ENCODE peak calls at places on chromosomes 3 and 15, in four cellular contexts. P, X, G and O are unnamed samples. For H3K36me3, the result is how much of the 10 kb centered on the place peaks cover.

GRCh38 chr15:40010681-40011080 is 28.3 kb downstream of the SRP14 start:
- DNase-seq in P (no peak), X (no peak), G (no peak), O (no peak)

GRCh38 chr3:88863196-88863595 is 244.2 kb upstream of the EPHA3 start:
- DNase-seq in P (no peak), X (no peak), G (no peak), O (no peak)

GRCh38 chr3:50323092-50323600 is 601 bp upstream of the HYAL2 start:
- DNase-seq in P (no peak), X (no peak), G (no peak), O (no peak)

GRCh38 chr3:186949281-186949982 is 19.1 kb downstream of the ST6GAL1 start:
- DNase-seq in P (no peak), X (peak), G (no peak), O (no peak)

GRCh38 chr3:166425900-166426611 is 588.8 kb upstream of the BCHE start:
- DNase-seq in P (no peak), X (no peak), G (peak), O (no peak)

GRCh38 chr15:85766007-85766831 is 28.5 kb downstream of the KLHL25 start:
- DNase-seq in P (no peak), X (no peak), G (no peak), O (no peak)

GRCh38 chr3:115146032-115146417 is 1.1 kb downstream of the ZBTB20 start:
- DNase-seq in P (peak), X (peak), G (peak), O (peak)

GRCh38 chr3:35562141-35562540 is 77.2 kb upstream of the ARPP21 start:
- DNase-seq in P (no peak), X (no peak), G (no peak), O (no peak)

GRCh38 chr3:98657429-98657828 is 64.0 kb upstream of the CPOX start:
- DNase-seq in P (peak), X (peak), G (no peak), O (no peak)

GRCh38 chr15:59199775-59200465 is 6.7 kb upstream of the LDHAL6B start:
- DNase-seq in P (peak), X (no peak), G (no peak), O (peak)

GRCh38 chr15:69042531-69042930 is 28.0 kb downstream of the NOX5 start:
- DNase-seq in P (no peak), X (no peak), G (no peak), O (no peak)

GRCh38 chr3:131794766-131795381 is 239.9 kb downstream of the CPNE4 start:
- DNase-seq in P (peak), X (peak), G (peak), O (peak)

GRCh38 chr15:60062826-60063225 is 58.7 kb downstream of the FOXB1 start:
- DNase-seq in P (no peak), X (no peak), G (no peak), O (no peak)

GRCh38 chr3:194265505-194265892 is 85.6 kb downstream of the CPN2 start:
- DNase-seq in P (no peak), X (no peak), G (no peak), O (no peak)

GRCh38 chr15:74578496-74578994 is 37.1 kb upstream of the CLK3 start:
- DNase-seq in P (no peak), X (no peak), G (no peak), O (no peak)

GRCh38 chr15:74569731-74570070 is 28.7 kb downstream of the ARID3B start:
- DNase-seq in P (no peak), X (no peak), G (no peak), O (no peak)

GRCh38 chr15:74571191-74571590 is 30.2 kb downstream of the ARID3B start:
- DNase-seq in P (no peak), X (no peak), G (no peak), O (no peak)

GRCh38 chr15:74579001-74579400 is 36.6 kb upstream of the CLK3 start:
- DNase-seq in P (no peak), X (no peak), G (no peak), O (no peak)

DNA sequence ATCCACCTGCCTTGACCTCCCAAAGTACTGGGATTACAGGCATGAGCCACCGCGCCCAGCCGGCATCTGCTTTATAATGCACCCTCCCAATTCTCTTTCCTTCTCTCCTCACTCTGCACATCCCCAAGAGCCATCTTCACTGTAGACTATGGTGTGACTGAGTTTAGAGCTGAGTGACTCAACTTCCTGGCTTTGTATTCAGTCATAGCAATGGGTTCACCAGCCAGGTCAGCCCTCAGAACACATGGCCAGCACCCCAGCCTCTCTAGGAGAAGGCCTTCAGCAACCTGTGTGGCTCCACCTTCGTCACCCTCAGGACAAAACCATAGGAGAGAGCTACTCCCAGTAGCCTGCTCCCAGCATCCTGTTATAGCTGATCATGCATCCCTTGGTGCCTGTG is 33.0 kb downstream of the ARID3B start:
- DNase-seq in P (no peak), X (no peak), G (no peak), O (no peak)
- H3K36me3 ChIP-seq in P (under half), X (under half), G (under half), O (under half)

GRCh38 chr3:102083971-102084370 is 234.7 kb downstream of the NFKBIZ start:
- DNase-seq in P (no peak), X (no peak), G (no peak), O (no peak)

GRCh38 chr3:102079809-102080197 is 230.5 kb downstream of the NFKBIZ start:
- DNase-seq in P (no peak), X (no peak), G (no peak), O (no peak)

GRCh38 chr3:102083469-102083868 is 234.2 kb downstream of the NFKBIZ start:
- DNase-seq in P (no peak), X (no peak), G (no peak), O (no peak)

GRCh38 chr3:102078864-102079808 is 229.8 kb downstream of the NFKBIZ start:
- DNase-seq in P (no peak), X (no peak), G (no peak), O (no peak)

DNA sequence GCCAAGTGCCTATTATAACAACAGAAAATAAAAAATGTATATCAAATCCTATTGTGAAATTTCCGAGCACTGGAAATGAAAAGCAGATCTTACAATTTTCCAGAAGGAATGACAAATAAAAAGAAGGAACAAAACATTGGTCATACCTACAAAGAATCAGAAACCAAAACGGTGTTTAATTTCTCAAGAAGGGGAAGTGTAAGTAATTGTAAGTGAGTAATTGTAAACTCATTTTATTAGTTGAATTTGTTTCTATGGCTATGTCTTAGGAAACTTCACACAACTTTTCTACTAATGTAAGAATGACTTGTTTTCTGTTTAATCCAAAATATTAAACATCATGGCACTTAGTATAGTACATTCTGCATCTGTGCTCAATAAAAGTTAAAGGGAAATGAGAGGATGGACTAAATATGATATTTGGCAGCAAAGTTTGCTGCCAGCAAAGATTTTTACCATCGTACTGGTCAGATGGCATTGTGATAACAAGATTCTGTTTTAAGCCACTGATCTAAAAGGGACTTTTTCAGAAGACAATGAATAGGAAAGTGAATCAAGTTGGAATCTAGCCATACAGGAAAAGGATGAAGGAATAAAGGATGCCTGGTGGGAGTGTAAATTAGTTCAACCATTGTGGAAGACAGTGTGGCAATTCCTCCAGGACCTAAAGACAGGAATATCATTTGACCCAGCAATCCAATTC is 232.4 kb downstream of the NFKBIZ start:
- DNase-seq in P (no peak), X (no peak), G (no peak), O (no peak)
- TF ChIP-seq TCF7L2 in P (no peak), X (no peak), G (no peak), O (no peak)

DNA sequence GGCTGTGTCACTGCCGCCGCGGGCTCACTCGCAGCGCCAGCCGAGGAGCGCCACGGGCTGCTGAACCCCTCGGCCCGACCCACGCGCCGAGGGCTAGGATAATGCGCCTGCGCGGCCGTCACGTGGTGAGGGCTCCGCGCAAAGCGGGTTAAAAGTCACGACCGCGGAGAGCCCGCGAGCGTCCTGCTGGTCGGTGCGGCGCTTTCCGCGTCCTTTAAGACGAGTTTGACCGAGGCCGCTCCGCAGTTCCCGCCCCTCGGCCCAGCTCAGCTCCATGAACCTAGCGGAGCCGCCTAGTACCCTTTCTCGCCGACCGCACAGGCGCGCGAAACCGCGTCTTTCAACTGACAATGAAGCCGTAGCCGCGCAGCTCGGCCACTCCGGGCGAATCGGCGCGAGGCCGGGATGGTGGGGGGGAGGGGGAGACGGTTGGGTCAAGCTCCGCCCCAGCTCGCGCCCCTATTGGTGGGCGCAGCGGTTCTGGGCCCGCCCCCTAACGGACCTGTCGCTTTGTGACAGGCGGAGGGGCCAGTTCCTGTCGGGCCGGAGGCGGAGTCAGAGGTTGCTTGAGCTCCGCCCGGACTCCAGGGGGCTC is 636 bp upstream of the STT3B start:
- DNase-seq in P (peak), X (peak), G (peak), O (peak)
- TF ChIP-seq REST in P (no peak), X (peak), G (peak), O (peak)

GRCh38 chr3:125024817-125025216 is 31.0 kb downstream of the HEG1 start:
- DNase-seq in P (no peak), X (no peak), G (no peak), O (no peak)
- H3K36me3 ChIP-seq in P (under half), X (under half), G (under half), O (under half)

GRCh38 chr3:123658118-123658859 is 73.4 kb upstream of the HACD2 start:
- DNase-seq in P (no peak), X (no peak), G (no peak), O (no peak)
- TF ChIP-seq TCF7L2 in P (no peak), X (no peak), G (no peak), O (no peak)

DNA sequence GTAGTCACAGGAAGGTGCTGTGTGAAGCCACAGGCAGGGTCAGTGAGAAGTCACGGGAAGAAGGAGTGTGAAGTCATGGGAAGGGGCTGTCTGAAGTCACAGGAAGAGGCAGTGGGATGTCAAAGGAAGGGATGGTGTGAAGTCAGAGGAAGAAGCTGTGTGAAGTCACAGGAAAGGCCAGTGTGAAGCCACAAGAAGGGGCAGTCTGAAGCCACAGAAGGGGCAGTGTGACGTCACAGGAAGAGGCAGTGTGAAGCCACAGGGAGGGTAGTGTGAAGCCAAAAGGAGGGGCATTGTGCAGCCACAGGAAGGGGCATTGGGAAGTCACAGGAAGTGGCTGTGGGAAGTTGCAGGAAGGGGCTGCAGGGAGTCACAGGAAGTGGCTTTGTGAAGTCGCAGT is 35.1 kb downstream of the GASK1A start:
- DNase-seq in P (no peak), X (no peak), G (no peak), O (no peak)
- TF ChIP-seq REST in P (no peak), X (no peak), G (no peak), O (no peak)